ENCODE peak calls at places on chromosomes 11 and 22, in six cellular contexts. J is naive thymus-derived CD4-positive, alpha-beta T cell; W is esophagus squamous epithelium; T is body of pancreas; Q is mammary epithelial cell; S is lower lobe of right lung. N is an unnamed sample.

GRCh38 chr22:20056696-20057386 is 23.2 kb upstream of the DGCR8 start:
- DNase-seq in J (no peak), W (no peak), T (no peak), Q (no peak), S (no peak), N (no peak)

GRCh38 chr11:114083256-114084252 is 24.0 kb downstream of the ZBTB16 start:
- DNase-seq in J (no peak), W (no peak), T (peak; percentile 33), Q (no peak), S (no peak), N (no peak)

GRCh38 chr11:8705171-8705570 is 22.6 kb downstream of the RPL27A start:
- DNase-seq in J (no peak), W (no peak), T (no peak), Q (no peak), S (peak; percentile 71), N (no peak)

GRCh38 chr11:104259121-104259610 is 95.2 kb upstream of the PDGFD start:
- DNase-seq in J (no peak), W (no peak), T (no peak), Q (no peak), S (no peak), N (no peak)

GRCh38 chr11:116595305-116595880 is 177.4 kb downstream of the BUD13 start:
- DNase-seq in J (no peak), W (no peak), T (no peak), Q (no peak), S (no peak), N (no peak)

GRCh38 chr11:37811349-37811748 is 1213.3 kb upstream of the RAG2 start:
- DNase-seq in J (no peak), W (no peak), T (no peak), Q (no peak), S (no peak), N (no peak)

GRCh38 chr11:76636826-76637460 is 33.6 kb downstream of the LRRC32 start:
- DNase-seq in J (no peak), W (no peak), T (no peak), Q (no peak), S (no peak), N (no peak)

GRCh38 chr11:69704508-69705245 is 855 bp upstream of the FGF19 start:
- DNase-seq in J (no peak), W (no peak), T (no peak), Q (no peak), S (no peak), N (no peak)

GRCh38 chr22:39152511-39153219 is at the start of gene CBX7:
- DNase-seq in J (peak; percentile 94), W (peak; percentile 67), T (peak; percentile 96), Q (peak; percentile 80), S (peak; percentile 97), N (peak; percentile 97)

GRCh38 chr22:27603111-27603822 is 198.3 kb downstream of the MN1 start:
- DNase-seq in J (no peak), W (no peak), T (no peak), Q (no peak), S (no peak), N (no peak)

GRCh38 chr11:31664129-31664528 is 147.0 kb downstream of the PAX6 start:
- DNase-seq in J (no peak), W (no peak), T (no peak), Q (no peak), S (no peak), N (no peak)

GRCh38 chr22:17897864-17898263 is 123.6 kb upstream of the BID start:
- DNase-seq in J (no peak), W (no peak), T (no peak), Q (no peak), S (no peak), N (no peak)
- H3K36me3 ChIP-seq in J (no peaks in the 10 kb centered on the region), W (no peaks in the 10 kb centered on the region), T (no peaks in the 10 kb centered on the region), Q (peaks cover 37% of the 10 kb centered on the region), S (peaks cover 40% of the 10 kb centered on the region), N (peaks cover 5% of the 10 kb centered on the region)

GRCh38 chr22:36281726-36282077 is 28.8 kb downstream of the APOL1 start:
- DNase-seq in J (no peak), W (no peak), T (no peak), Q (no peak), S (no peak), N (no peak)

GRCh38 chr22:36277482-36278291 is 24.8 kb downstream of the APOL1 start:
- DNase-seq in J (peak; percentile 61), W (no peak), T (peak; percentile 64), Q (peak; percentile 39), S (peak; percentile 68), N (peak; percentile 71)

GRCh38 chr22:36279219-36279666 is 26.3 kb downstream of the APOL1 start:
- DNase-seq in J (no peak), W (no peak), T (no peak), Q (no peak), S (no peak), N (peak; percentile 8)

GRCh38 chr22:36282078-36282831 is 29.3 kb downstream of the APOL1 start:
- DNase-seq in J (no peak), W (no peak), T (no peak), Q (no peak), S (no peak), N (peak; percentile 48)

GRCh38 chr22:36280379-36280778 is 27.4 kb downstream of the APOL1 start:
- DNase-seq in J (no peak), W (no peak), T (no peak), Q (no peak), S (no peak), N (peak; percentile 46)
- H3K27ac ChIP-seq in J (no peak overlapping the region), W (no peak overlapping the region), T (no peak overlapping the region), Q (no peak overlapping the region), S (no peak overlapping the region), N (no peak overlapping the region)

GRCh38 chr22:42073568-42074152 is 388 bp upstream of the PHETA2 start:
- DNase-seq in J (no peak), W (no peak), T (no peak), Q (no peak), S (no peak), N (no peak)
- H3K4me3 ChIP-seq in J (peak overlapping the region; percentile 49), W (peak overlapping the region; percentile 81), T (peak overlapping the region; percentile 39), Q (peak overlapping the region; percentile 41), S (peak overlapping the region; percentile 73), N (peak overlapping the region; percentile 53)

GRCh38 chr11:12132790-12133145 is 22.4 kb downstream of the MICAL2 start:
- DNase-seq in J (no peak), W (no peak), T (no peak), Q (no peak), S (no peak), N (no peak)

GRCh38 chr11:12135185-12135584 is 24.8 kb downstream of the MICAL2 start:
- DNase-seq in J (no peak), W (no peak), T (no peak), Q (no peak), S (no peak), N (no peak)

GRCh38 chr11:12133539-12134238 is 23.3 kb downstream of the MICAL2 start:
- DNase-seq in J (peak; percentile 66), W (no peak), T (no peak), Q (no peak), S (no peak), N (no peak)

GRCh38 chr11:12131943-12132789 is 21.8 kb downstream of the MICAL2 start:
- DNase-seq in J (no peak), W (no peak), T (no peak), Q (no peak), S (no peak), N (no peak)

GRCh38 chr11:12134239-12134590 is 23.8 kb downstream of the MICAL2 start:
- DNase-seq in J (peak; percentile 22), W (no peak), T (no peak), Q (no peak), S (peak; percentile 76), N (no peak)
- H3K36me3 ChIP-seq in J (no peaks in the 10 kb centered on the region), W (no peaks in the 10 kb centered on the region), T (no peaks in the 10 kb centered on the region), Q (peaks cover 6% of the 10 kb centered on the region), S (peaks cover 4% of the 10 kb centered on the region), N (no peaks in the 10 kb centered on the region)

GRCh38 chr11:74669311-74670160 is 61.7 kb downstream of the CHRDL2 start:
- DNase-seq in J (no peak), W (no peak), T (no peak), Q (no peak), S (no peak), N (peak; percentile 69)
- H3K27ac ChIP-seq in J (no peak overlapping the region), W (no peak overlapping the region), T (no peak overlapping the region), Q (no peak overlapping the region), S (no peak overlapping the region), N (no peak overlapping the region)

DNA sequence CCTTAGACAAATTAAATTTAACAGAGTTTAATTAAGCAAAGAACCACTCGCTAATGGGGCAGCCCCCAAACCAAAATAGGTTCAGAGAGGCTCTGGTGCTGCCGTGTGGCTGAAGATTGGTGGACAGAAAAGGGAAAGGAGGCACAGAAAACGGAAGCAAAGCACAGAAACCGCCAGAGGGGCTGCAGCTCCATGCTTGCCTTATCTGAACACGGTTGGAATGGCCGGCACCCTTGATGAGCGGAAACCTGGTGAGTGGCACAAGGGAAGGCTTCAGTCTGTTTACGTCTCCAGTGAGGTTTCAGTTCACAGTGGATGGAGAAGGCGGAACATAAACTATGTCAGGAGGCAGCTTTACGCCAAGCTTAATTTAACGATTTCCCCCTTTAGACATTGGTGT is 5.2 kb upstream of the PRR33 start:
- DNase-seq in J (no peak), W (no peak), T (no peak), Q (no peak), S (no peak), N (no peak)
- H3K4me3 ChIP-seq in J (no peak overlapping the region), W (no peak overlapping the region), T (no peak overlapping the region), Q (no peak overlapping the region), S (peak overlapping the region; percentile 28), N (no peak overlapping the region)

GRCh38 chr22:41636467-41636866 is 15.4 kb downstream of the XRCC6 start:
- DNase-seq in J (no peak), W (no peak), T (no peak), Q (peak; percentile 60), S (no peak), N (no peak)
- H3K36me3 ChIP-seq in J (peaks cover 78% of the 10 kb centered on the region), W (peaks cover 17% of the 10 kb centered on the region), T (peaks cover 19% of the 10 kb centered on the region), Q (peaks cover 30% of the 10 kb centered on the region), S (peaks cover 92% of the 10 kb centered on the region), N (peaks cover 3% of the 10 kb centered on the region)

DNA sequence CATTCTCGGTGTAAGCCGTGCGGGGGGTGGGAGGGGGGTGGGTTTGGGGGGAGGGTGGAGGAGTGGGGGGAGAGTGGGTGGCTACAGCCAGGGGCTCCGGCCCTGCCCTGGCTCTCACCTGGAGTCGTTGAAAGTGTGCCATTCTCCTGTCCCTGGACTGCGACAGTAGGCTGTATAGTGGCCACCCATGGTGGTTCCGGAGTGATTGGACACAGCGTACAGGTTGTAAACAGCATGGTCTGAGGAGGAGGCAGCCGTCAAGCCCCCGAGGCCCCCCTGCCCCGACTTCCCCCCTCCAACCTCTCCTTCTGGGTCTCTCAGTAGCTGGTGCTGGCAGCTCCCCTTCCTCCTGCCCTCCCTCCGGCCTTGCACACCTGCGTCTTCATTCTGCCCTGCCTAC is 10.6 kb upstream of the MFRP start:
- DNase-seq in J (no peak), W (no peak), T (no peak), Q (no peak), S (no peak), N (no peak)
- H3K27ac ChIP-seq in J (no peak overlapping the region), W (peak overlapping the region; percentile 81), T (no peak overlapping the region), Q (no peak overlapping the region), S (peak overlapping the region; percentile 79), N (no peak overlapping the region)

DNA sequence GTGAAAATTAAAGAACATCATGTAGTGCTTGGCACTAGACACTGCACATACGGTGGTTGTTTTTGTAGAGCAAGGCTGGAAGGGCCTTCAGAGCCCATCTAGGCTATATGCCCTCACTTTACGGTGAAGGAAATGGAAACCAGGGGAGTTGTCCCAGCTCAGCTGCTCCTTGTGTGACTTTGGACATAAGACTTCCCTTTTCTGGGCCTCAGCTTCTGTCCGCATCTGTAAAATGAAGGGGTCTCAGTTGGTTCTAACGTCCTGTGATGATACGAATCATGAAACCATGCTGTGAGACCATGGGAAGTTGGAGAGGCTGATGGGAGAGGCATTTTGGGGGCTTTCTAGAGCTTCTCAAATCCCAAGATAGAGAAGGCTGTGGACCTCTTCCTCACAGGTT is 4.7 kb downstream of the KCNE3 start:
- DNase-seq in J (no peak), W (no peak), T (no peak), Q (no peak), S (no peak), N (no peak)
- H3K4me3 ChIP-seq in J (no peak overlapping the region), W (no peak overlapping the region), T (no peak overlapping the region), Q (no peak overlapping the region), S (no peak overlapping the region), N (no peak overlapping the region)